ENCODE peak calls at places on chromosome 4, in five cellular contexts. C, E, V, P and Y are unnamed samples.

GRCh38 chr4:11633435-11633834 is 204.7 kb upstream of the HS3ST1 start:
- DNase-seq in E (no peak), C (no peak), V (no peak), P (no peak), Y (no peak)

GRCh38 chr4:149790172-149790907 is 25.3 kb downstream of the IQCM start:
- DNase-seq in C (no peak), V (no peak), P (peak), E (peak), Y (no peak)

GRCh38 chr4:17766826-17767458 is 14.5 kb downstream of the FAM184B start:
- DNase-seq in P (no peak), E (no peak), V (no peak), C (no peak), Y (no peak)

GRCh38 chr4:146072381-146072780 is 103.1 kb upstream of the LSM6 start:
- DNase-seq in C (no peak), V (no peak), P (peak), E (peak), Y (no peak)

GRCh38 chr4:53541577-53542206 is 49.6 kb downstream of the LNX1 start:
- DNase-seq in C (no peak), V (peak), E (peak), P (no peak), Y (peak)

GRCh38 chr4:48118081-48118480 is 16.0 kb downstream of the TXK start:
- DNase-seq in E (no peak), C (no peak), P (no peak), V (no peak), Y (no peak)

GRCh38 chr4:169159614-169160013 is 111.1 kb downstream of the SH3RF1 start:
- DNase-seq in P (no peak), E (peak), V (peak), C (no peak), Y (no peak)

GRCh38 chr4:74933562-74934015 is 673 bp downstream of the PARM1 start:
- DNase-seq in P (no peak), C (no peak), E (no peak), V (no peak), Y (no peak)

GRCh38 chr4:166675411-166675810 is 558.9 kb downstream of the SPOCK3 start:
- DNase-seq in E (peak), P (no peak), V (no peak), C (no peak), Y (peak)

GRCh38 chr4:3347871-3348270 is 55.0 kb downstream of the RGS12 start:
- DNase-seq in P (no peak), C (no peak), V (no peak), E (no peak), Y (no peak)

GRCh38 chr4:105241456-105241855 is 94.8 kb downstream of the TET2 start:
- DNase-seq in P (no peak), V (no peak), E (no peak), C (peak), Y (no peak)

GRCh38 chr4:113971706-113972360 is 7.6 kb downstream of the ARSJ start:
- DNase-seq in V (peak), C (no peak), P (no peak), E (peak), Y (no peak)

DNA sequence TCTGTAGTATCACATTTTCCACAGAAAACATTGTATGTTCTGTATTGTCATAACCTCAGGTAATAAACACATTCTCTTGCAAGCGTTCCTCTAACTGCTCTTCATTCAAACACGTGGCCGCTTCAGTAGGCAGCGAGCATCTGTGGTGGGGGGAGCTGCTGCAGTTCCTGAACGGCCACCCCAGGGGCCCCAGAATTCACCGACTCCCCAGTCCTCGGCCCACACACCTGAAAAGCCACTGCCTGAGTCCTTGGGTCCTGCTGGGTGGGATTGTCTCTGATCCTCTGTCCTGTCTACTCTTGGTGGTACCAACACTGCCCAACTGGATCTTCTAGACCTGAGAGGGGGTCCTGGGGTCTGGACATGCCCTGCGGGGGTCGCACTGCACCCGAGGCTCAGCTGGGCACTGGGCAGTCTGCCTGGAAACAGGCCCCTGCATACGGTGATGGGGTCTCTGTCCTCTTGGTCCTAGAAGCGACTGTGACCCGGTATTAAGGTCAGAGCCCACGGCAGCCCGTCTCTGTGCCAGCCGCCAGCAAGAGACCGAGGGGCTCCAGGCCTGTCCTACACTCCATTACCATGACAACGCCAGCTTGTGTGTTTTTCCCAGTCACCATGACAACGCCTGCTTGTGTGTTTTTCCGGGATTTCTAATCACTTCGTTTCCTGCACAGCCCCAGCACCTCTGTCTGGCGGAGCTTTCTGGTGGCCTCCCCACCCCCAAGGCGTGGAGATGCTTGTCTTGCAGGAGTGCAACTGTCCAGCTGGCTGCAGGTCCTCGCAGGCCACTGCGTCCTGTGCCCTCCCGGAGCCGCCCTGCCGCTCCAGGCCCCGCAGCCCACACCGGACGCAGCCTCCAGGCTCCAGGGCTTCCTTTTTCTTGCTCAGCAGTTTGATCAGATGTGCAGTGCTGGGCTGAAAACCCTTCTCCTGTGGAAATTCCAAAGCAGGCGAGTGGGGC is 16.0 kb downstream of the CTBP1 start:
- DNase-seq in V (peak), E (no peak), P (no peak), C (peak), Y (no peak)
- H3K4me3 ChIP-seq in V (no peak), E (no peak), P (no peak), C (peak), Y (no peak)

DNA sequence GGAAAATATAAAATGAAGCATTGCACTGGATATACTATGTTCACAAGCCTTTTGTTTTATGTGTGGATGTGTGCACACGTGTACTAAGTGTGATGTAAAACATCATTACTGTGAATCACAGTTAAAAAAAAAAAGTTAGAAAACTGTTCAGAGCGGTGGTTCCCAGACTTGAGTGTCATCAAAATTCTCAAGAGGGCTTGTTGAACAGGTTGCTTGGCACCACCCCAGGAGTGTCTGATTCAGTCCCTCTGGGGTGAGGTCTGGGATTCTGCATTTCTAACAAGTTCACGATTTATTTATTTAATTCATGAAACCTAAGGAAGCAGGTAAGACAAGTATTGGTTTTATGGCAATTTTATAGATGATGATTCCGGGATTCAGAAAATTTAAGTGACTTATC is 1.8 kb downstream of the CENPU start:
- DNase-seq in C (no peak), E (no peak), V (peak), P (no peak), Y (no peak)
- TF ChIP-seq CTCF in C (no peak), E (no peak), V (no peak), P (no peak), Y (no peak)

DNA sequence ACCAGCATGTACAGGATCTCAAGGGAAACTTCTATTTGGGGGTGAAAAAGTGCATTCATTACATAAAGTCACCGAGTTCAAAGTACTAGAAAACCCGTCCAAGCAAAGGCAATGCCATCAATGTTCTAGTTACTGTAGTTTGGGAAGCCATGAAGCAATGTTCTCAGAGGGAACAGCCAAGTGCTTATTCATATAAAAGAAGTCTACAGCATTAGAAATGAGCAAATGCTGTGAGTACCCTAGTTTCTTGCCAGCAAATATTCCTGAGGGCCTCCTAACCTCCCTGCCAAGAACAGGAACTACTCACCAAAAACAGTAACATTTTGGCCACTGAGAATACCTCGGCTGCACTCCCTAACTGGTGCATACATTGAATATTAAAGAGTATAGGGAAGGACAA is 152.1 kb upstream of the ANXA10 start:
- DNase-seq in C (no peak), P (no peak), V (no peak), E (no peak), Y (no peak)
- H3K4me3 ChIP-seq in C (no peak), P (no peak), V (no peak), E (no peak), Y (no peak)

GRCh38 chr4:87838207-87838606 is 5.4 kb downstream of the MEPE start:
- DNase-seq in E (no peak), V (no peak), C (no peak), P (no peak), Y (no peak)
- TF ChIP-seq CTCF in E (peak), V (peak), C (peak), P (no peak), Y (peak)

GRCh38 chr4:182645511-182645910 is 271.7 kb downstream of the DCTD start:
- DNase-seq in P (no peak), E (no peak), V (no peak), C (no peak), Y (no peak)

GRCh38 chr4:182642831-182643230 is 274.4 kb downstream of the DCTD start:
- DNase-seq in P (peak), E (no peak), C (no peak), V (peak), Y (no peak)

GRCh38 chr4:182643801-182644311 is 273.3 kb downstream of the DCTD start:
- DNase-seq in V (peak), P (no peak), E (peak), C (peak), Y (peak)

GRCh38 chr4:182647901-182648300 is 269.3 kb downstream of the DCTD start:
- DNase-seq in C (no peak), P (no peak), E (no peak), V (no peak), Y (no peak)

GRCh38 chr4:182644326-182645050 is 272.7 kb downstream of the DCTD start:
- DNase-seq in P (no peak), V (peak), C (no peak), E (no peak), Y (no peak)
- H3K4me3 ChIP-seq in P (no peak), V (no peak), C (no peak), E (no peak), Y (no peak)

GRCh38 chr4:109462802-109463201 is 29.2 kb downstream of the SEC24B start:
- DNase-seq in C (no peak), E (peak), P (no peak), V (no peak), Y (no peak)
- TF ChIP-seq CTCF in C (no peak), E (no peak), P (no peak), V (no peak), Y (no peak)